ENCODE peak calls at places on chromosomes 12 and 14, in four cellular contexts. One of them, this sample, is unnamed.

GRCh38 chr12:111311011-111311410 is 57.9 kb downstream of the PHETA1 start:
- DNase-seq in SK-N-SH: no peak
- DNase-seq in H1: no peak
- DNase-seq in GM12878: no peak
- DNase-seq in this sample: no peak

GRCh38 chr14:85058170-85058569 is 471.8 kb upstream of the FLRT2 start:
- DNase-seq in SK-N-SH: no peak
- DNase-seq in GM12878: no peak
- DNase-seq in H1: no peak
- DNase-seq in this sample: no peak

GRCh38 chr12:53380104-53380796 is at the start of gene SP1:
- DNase-seq in GM12878: peak
- DNase-seq in H1: peak
- DNase-seq in SK-N-SH: peak
- DNase-seq in this sample: peak

GRCh38 chr14:98489115-98489514 is 782.9 kb downstream of the BCL11B start:
- DNase-seq in GM12878: no peak
- DNase-seq in H1: no peak
- DNase-seq in SK-N-SH: no peak
- DNase-seq in this sample: no peak

GRCh38 chr12:15540469-15540872 is 218.2 kb downstream of the PTPRO start:
- DNase-seq in GM12878: no peak
- DNase-seq in H1: no peak
- DNase-seq in SK-N-SH: no peak
- DNase-seq in this sample: no peak

GRCh38 chr14:90382491-90383125 is 14.2 kb upstream of the CALM1 start:
- DNase-seq in GM12878: no peak
- DNase-seq in H1: no peak
- DNase-seq in SK-N-SH: peak
- DNase-seq in this sample: peak

GRCh38 chr12:30985814-30986452 is 59.4 kb downstream of the TSPAN11 start:
- DNase-seq in GM12878: no peak
- DNase-seq in H1: peak
- DNase-seq in SK-N-SH: peak
- DNase-seq in this sample: peak

GRCh38 chr12:29616664-29617409 is 119.4 kb upstream of the OVCH1 start:
- DNase-seq in GM12878: no peak
- DNase-seq in H1: no peak
- DNase-seq in SK-N-SH: no peak
- DNase-seq in this sample: no peak

GRCh38 chr12:12909995-12910391 is 18.6 kb downstream of the GPRC5A start:
- DNase-seq in H1: no peak
- DNase-seq in GM12878: no peak
- DNase-seq in SK-N-SH: peak
- DNase-seq in this sample: no peak

DNA sequence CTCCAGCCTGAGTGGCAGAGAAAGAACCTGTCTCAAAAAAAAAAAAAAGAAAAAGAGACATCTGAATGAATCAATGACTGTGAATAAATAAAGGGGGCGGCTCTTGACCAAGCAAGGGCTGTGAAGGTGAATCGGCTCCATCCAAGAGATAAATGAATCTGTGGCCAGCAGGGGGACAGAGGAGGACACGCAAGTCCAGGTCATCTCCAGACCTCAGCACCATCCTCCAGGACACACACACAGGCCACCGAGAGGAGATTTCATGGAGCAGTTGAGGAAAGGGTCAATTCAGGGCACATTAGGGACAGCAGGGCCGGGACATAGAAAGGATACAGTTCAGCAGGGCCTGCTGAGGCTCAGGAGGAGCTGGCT is 21.6 kb downstream of the TRPV4 start:
- DNase-seq in GM12878: no peak
- DNase-seq in SK-N-SH: no peak
- DNase-seq in H1: no peak
- DNase-seq in this sample: no peak
- TF ChIP-seq CTCF in GM12878: no peak
- TF ChIP-seq CTCF in SK-N-SH: peak
- TF ChIP-seq CTCF in H1: peak
- TF ChIP-seq CTCF in this sample: no peak

DNA sequence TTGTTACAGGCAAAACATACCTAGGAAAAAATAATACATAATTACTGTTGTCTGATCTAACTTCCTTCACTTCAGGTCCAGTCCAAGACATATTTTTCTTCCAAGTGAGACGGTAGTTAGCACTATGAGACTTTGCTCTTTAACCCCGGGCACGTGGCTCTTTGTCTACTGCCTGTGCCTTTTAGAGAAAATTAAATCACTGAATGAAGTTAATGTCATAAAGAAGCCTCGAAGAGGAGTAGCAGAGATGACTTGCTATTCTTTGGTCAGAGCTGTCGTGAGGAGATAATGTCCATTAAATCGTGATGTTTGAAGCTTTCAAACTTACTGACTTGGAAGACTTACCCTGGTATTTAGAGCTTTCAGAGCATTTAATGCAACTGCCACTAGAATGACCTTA is 8.7 kb downstream of the TESPA1 start:
- DNase-seq in GM12878: no peak
- DNase-seq in SK-N-SH: no peak
- DNase-seq in H1: no peak
- DNase-seq in this sample: no peak
- H3K27ac ChIP-seq in GM12878: no peak
- H3K27ac ChIP-seq in SK-N-SH: no peak
- H3K27ac ChIP-seq in H1: no peak
- H3K27ac ChIP-seq in this sample: no peak

GRCh38 chr14:75986439-75986765 is 839 bp downstream of the IFT43 start:
- DNase-seq in SK-N-SH: no peak
- DNase-seq in H1: no peak
- DNase-seq in GM12878: no peak
- DNase-seq in this sample: no peak
- TF ChIP-seq GABPA in SK-N-SH: no peak
- TF ChIP-seq GABPA in H1: no peak
- TF ChIP-seq GABPA in GM12878: no peak
- TF ChIP-seq GABPA in this sample: no peak

DNA sequence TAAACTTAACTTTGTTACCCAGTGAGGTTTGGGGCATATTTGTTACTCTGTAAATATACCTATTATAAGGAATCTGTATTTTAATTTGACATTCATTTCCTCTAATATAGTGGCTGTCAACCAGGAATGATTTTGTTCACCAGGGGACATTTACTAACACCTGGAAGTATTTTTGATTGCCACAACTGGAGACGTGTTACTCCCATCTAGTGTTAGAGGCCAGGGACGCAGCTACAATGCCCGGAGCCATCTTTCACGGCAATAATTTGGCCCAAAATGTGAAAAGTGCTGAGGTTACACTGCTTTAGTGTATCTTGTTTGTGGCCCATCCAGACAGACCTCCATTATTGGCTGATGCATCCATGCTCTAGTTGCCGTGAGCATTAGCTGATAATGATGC is 881.3 kb upstream of the ATXN7L3B start:
- DNase-seq in H1: no peak
- DNase-seq in GM12878: no peak
- DNase-seq in SK-N-SH: no peak
- DNase-seq in this sample: no peak
- TF ChIP-seq CTCF in H1: peak
- TF ChIP-seq CTCF in GM12878: no peak
- TF ChIP-seq CTCF in SK-N-SH: no peak
- TF ChIP-seq CTCF in this sample: no peak

GRCh38 chr12:110105961-110106540 is 18.1 kb upstream of the IFT81 start:
- DNase-seq in GM12878: no peak
- DNase-seq in H1: no peak
- DNase-seq in SK-N-SH: no peak
- DNase-seq in this sample: no peak
- H3K27ac ChIP-seq in GM12878: no peak
- H3K27ac ChIP-seq in H1: no peak
- H3K27ac ChIP-seq in SK-N-SH: no peak
- H3K27ac ChIP-seq in this sample: no peak

DNA sequence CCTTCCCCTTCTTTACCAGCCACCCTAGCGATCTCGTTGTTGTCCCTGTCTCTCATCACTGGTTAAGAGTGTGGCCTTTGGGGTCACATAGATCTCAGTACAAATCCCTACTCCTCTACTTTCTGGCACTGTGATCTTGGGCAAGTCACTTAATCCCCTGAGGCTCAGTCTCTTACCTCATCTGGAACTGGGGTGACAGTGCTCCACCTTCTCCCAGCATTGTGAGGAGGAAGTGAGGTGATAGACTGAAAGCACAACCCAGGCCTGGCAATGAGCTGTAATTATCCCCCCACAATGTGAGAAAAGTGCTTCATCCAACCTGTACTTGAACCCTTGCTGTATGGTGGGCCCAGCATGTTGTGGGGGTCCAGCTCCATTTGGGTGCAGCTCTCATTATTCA is 48.0 kb downstream of the IRAK3 start:
- DNase-seq in GM12878: no peak
- DNase-seq in H1: no peak
- DNase-seq in SK-N-SH: no peak
- DNase-seq in this sample: peak
- TF ChIP-seq GABPA in GM12878: no peak
- TF ChIP-seq GABPA in H1: no peak
- TF ChIP-seq GABPA in SK-N-SH: no peak
- TF ChIP-seq GABPA in this sample: no peak

GRCh38 chr14:21768116-21768874 is 94.7 kb upstream of the OR4E1 start:
- DNase-seq in SK-N-SH: peak
- DNase-seq in GM12878: peak
- DNase-seq in H1: no peak
- DNase-seq in this sample: peak
- TF ChIP-seq CTCF in SK-N-SH: peak
- TF ChIP-seq CTCF in GM12878: peak
- TF ChIP-seq CTCF in H1: peak
- TF ChIP-seq CTCF in this sample: no peak

GRCh38 chr12:119674560-119674959 is 6.6 kb downstream of the PRKAB1 start:
- DNase-seq in SK-N-SH: no peak
- DNase-seq in GM12878: no peak
- DNase-seq in H1: no peak
- DNase-seq in this sample: no peak

GRCh38 chr12:119671070-119671469 is 3.1 kb downstream of the PRKAB1 start:
- DNase-seq in H1: no peak
- DNase-seq in SK-N-SH: no peak
- DNase-seq in GM12878: no peak
- DNase-seq in this sample: no peak

GRCh38 chr12:119676022-119676421 is 8.1 kb downstream of the PRKAB1 start:
- DNase-seq in H1: no peak
- DNase-seq in SK-N-SH: no peak
- DNase-seq in GM12878: no peak
- DNase-seq in this sample: no peak

GRCh38 chr12:119672194-119672593 is 4.3 kb downstream of the PRKAB1 start:
- DNase-seq in GM12878: no peak
- DNase-seq in H1: no peak
- DNase-seq in SK-N-SH: no peak
- DNase-seq in this sample: no peak

DNA sequence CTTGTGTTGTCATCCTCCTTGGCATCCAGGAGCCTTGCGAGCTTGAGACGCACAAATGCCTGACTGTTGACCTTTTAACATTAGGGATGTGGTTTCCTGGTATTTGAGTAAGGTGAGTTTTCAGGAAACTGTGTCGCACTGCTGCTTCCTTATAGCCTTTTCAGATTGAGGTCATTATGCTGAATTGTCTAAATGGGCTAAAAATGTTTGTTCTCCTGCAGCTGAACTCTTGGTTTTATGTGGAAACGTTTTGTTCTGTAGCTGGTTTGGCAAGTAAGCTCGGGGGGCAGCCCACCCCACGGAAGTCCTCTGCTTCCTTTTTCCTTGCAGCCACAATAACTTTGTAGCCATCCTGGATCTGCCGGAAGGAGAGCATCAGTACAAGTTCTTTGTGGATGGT is 5.7 kb downstream of the PRKAB1 start:
- DNase-seq in H1: no peak
- DNase-seq in GM12878: no peak
- DNase-seq in SK-N-SH: no peak
- DNase-seq in this sample: no peak
- H3K27ac ChIP-seq in H1: no peak
- H3K27ac ChIP-seq in GM12878: no peak
- H3K27ac ChIP-seq in SK-N-SH: no peak
- H3K27ac ChIP-seq in this sample: no peak